ENCODE peak calls at places on chromosomes 5 and 9, in four cellular contexts. One of them, this sample, is unnamed. For H3K4me1 and H3K27me3, the result is how much of the 10 kb centered on the place peaks cover.

GRCh38 chr5:54895816-54896341 is 89.5 kb downstream of the ESM1 start:
- DNase-seq in stomach: peak
- DNase-seq in suprapubic skin: no peak
- DNase-seq in SK-N-SH: peak
- DNase-seq in this sample: no peak

GRCh38 chr5:106006242-106006641 is 1664.5 kb downstream of the EFNA5 start:
- DNase-seq in stomach: no peak
- DNase-seq in suprapubic skin: no peak
- DNase-seq in SK-N-SH: no peak
- DNase-seq in this sample: no peak

GRCh38 chr9:137462396-137463193 is 3.5 kb upstream of the NSMF start:
- DNase-seq in stomach: no peak
- DNase-seq in suprapubic skin: peak
- DNase-seq in SK-N-SH: no peak
- DNase-seq in this sample: no peak

GRCh38 chr9:113997610-113998009 is 80.5 kb downstream of the AMBP start:
- DNase-seq in stomach: peak
- DNase-seq in suprapubic skin: peak
- DNase-seq in SK-N-SH: no peak
- DNase-seq in this sample: no peak

GRCh38 chr9:131418143-131419028 is 24.5 kb downstream of the PRRC2B start:
- DNase-seq in stomach: peak
- DNase-seq in suprapubic skin: no peak
- DNase-seq in SK-N-SH: no peak
- DNase-seq in this sample: no peak

GRCh38 chr5:163401271-163401670 is 36.1 kb upstream of the CCNG1 start:
- DNase-seq in stomach: no peak
- DNase-seq in suprapubic skin: no peak
- DNase-seq in SK-N-SH: no peak
- DNase-seq in this sample: no peak

GRCh38 chr5:40080191-40080590 is 599.5 kb upstream of the PTGER4 start:
- DNase-seq in stomach: no peak
- DNase-seq in suprapubic skin: no peak
- DNase-seq in SK-N-SH: no peak
- DNase-seq in this sample: no peak

GRCh38 chr5:139215176-139215975 is 17.2 kb upstream of the SIL1 start:
- DNase-seq in stomach: no peak
- DNase-seq in suprapubic skin: no peak
- DNase-seq in SK-N-SH: no peak
- DNase-seq in this sample: no peak

GRCh38 chr5:167839065-167839464 is 452.4 kb upstream of the WWC1 start:
- DNase-seq in stomach: no peak
- DNase-seq in suprapubic skin: no peak
- DNase-seq in SK-N-SH: no peak
- DNase-seq in this sample: no peak

GRCh38 chr9:35193762-35194161 is 32.0 kb downstream of the UNC13B start:
- DNase-seq in stomach: no peak
- DNase-seq in suprapubic skin: no peak
- DNase-seq in SK-N-SH: no peak
- DNase-seq in this sample: no peak

GRCh38 chr5:102670224-102670836 is 84.8 kb upstream of the PAM start:
- DNase-seq in stomach: no peak
- DNase-seq in suprapubic skin: no peak
- DNase-seq in SK-N-SH: peak
- DNase-seq in this sample: no peak

GRCh38 chr5:142025637-142026036 is 12.8 kb upstream of the GNPDA1 start:
- DNase-seq in stomach: no peak
- DNase-seq in suprapubic skin: no peak
- DNase-seq in SK-N-SH: no peak
- DNase-seq in this sample: no peak

GRCh38 chr5:91417219-91417618 is 34.1 kb upstream of the ARRDC3 start:
- DNase-seq in stomach: no peak
- DNase-seq in suprapubic skin: no peak
- DNase-seq in SK-N-SH: no peak
- DNase-seq in this sample: no peak

GRCh38 chr5:130267926-130268325 is 363.7 kb downstream of the CHSY3 start:
- DNase-seq in stomach: no peak
- DNase-seq in suprapubic skin: no peak
- DNase-seq in SK-N-SH: no peak
- DNase-seq in this sample: no peak

GRCh38 chr9:6272229-6272597 is 56.0 kb upstream of the TPD52L3 start:
- DNase-seq in stomach: peak
- DNase-seq in suprapubic skin: no peak
- DNase-seq in SK-N-SH: no peak
- DNase-seq in this sample: peak

GRCh38 chr9:91682806-91683205 is 259.2 kb upstream of the NFIL3 start:
- DNase-seq in stomach: no peak
- DNase-seq in suprapubic skin: no peak
- DNase-seq in SK-N-SH: no peak
- DNase-seq in this sample: no peak

GRCh38 chr5:59698207-59698606 is 195.3 kb downstream of the PDE4D start:
- DNase-seq in stomach: no peak
- DNase-seq in suprapubic skin: no peak
- DNase-seq in SK-N-SH: no peak
- DNase-seq in this sample: no peak

GRCh38 chr5:59694416-59694815 is 199.1 kb downstream of the PDE4D start:
- DNase-seq in stomach: no peak
- DNase-seq in suprapubic skin: no peak
- DNase-seq in SK-N-SH: no peak
- DNase-seq in this sample: no peak

GRCh38 chr5:59703789-59704188 is 189.7 kb downstream of the PDE4D start:
- DNase-seq in stomach: no peak
- DNase-seq in suprapubic skin: no peak
- DNase-seq in SK-N-SH: no peak
- DNase-seq in this sample: no peak

GRCh38 chr5:59693492-59693891 is 200.0 kb downstream of the PDE4D start:
- DNase-seq in stomach: no peak
- DNase-seq in suprapubic skin: no peak
- DNase-seq in SK-N-SH: no peak
- DNase-seq in this sample: no peak

GRCh38 chr5:59698774-59699173 is 194.8 kb downstream of the PDE4D start:
- DNase-seq in stomach: no peak
- DNase-seq in suprapubic skin: no peak
- DNase-seq in SK-N-SH: no peak
- DNase-seq in this sample: no peak
- TF ChIP-seq EP300 in stomach: no peak
- TF ChIP-seq EP300 in suprapubic skin: no peak
- TF ChIP-seq EP300 in SK-N-SH: no peak
- TF ChIP-seq EP300 in this sample: no peak

DNA sequence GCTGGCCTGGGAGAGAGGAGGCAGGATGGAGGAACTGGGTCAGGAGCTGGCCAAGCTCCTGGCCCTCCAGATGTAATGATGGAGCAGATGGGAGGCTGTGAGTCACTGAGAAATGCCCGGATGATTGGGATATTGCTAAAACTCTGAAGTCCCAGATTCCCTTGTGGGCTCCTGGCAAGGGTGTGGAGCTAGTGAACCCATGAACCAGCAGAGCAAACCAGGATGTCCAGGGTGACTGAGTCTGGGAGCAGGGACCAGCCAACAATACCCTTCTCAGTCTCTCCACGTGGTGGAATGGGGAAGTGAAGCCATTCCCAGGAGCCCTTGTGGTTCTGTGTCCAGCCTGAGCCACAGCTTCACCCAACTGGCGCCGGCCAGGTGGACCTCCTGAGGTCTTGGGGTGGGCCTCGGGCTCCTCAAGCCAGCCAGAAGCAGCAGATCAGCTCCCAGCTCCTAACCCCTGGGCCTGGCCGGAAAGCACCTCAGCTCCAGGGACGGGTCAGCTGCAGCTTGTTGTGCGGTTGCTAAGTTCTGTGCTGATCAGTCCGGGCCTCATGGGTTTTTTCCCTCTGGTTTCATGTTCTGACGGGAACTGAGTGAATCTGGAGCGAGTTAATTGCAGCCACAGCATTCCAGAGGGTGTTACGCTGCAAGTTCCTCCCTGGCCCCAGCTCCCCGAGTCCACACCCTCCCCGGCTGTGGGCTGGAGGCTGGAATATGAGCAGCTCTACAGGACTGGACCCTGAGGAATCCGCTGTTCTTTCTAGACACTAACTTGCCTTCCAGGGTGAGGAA is 37.6 kb downstream of the DUSP1 start:
- DNase-seq in stomach: peak
- DNase-seq in suprapubic skin: peak
- DNase-seq in SK-N-SH: no peak
- DNase-seq in this sample: peak
- H3K4me1 ChIP-seq in stomach: under half
- H3K4me1 ChIP-seq in suprapubic skin: half or more
- H3K4me1 ChIP-seq in SK-N-SH: under half
- H3K4me1 ChIP-seq in this sample: under half

DNA sequence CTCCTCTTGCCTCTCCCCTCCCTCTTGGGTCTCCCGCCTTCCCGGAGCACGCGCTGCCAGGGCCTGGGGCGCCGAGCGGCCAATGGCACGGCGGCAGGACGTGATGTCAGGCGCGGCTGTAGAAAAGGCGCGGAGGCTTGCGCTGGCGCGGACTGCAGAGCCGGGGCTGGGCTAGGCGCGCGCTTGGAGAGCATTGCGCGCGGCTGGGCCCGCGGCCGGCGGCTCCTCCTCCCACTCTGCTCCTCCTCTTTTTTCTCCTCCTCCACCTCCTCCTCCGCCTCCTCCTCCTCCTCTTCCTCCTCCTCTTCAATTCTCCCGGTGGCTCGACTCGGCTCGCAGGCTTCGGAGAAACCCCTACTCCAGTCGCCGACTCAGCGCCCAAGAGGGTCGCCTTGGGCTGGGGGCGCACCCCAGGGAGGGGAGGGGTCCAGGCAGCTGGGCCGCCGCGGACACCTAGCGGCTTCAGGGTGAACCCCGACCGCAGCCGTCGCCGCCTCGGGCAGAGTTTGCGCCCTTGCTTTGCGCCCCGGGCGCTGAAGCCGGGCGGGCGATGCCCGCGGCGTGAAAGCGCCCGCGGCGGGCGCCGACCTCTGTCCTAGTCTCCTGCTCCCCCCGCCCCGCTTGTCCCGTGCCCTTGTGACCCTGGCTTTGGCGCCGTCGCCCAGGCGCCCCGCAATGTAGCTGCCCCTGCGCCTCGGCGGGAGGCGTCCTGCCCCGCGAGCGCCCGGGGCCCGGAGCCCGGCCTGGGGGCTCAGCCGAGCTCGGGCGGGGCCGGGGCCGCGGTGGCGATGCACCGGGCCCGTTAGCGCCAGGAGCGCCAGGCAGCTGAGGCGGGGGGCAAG is at the start of gene LHX2:
- DNase-seq in stomach: peak
- DNase-seq in suprapubic skin: peak
- DNase-seq in SK-N-SH: peak
- DNase-seq in this sample: no peak
- H3K27me3 ChIP-seq in stomach: half or more
- H3K27me3 ChIP-seq in suprapubic skin: half or more
- H3K27me3 ChIP-seq in SK-N-SH: half or more
- H3K27me3 ChIP-seq in this sample: under half

GRCh38 chr5:52956915-52957747 is 32.0 kb upstream of the ITGA2 start:
- DNase-seq in stomach: no peak
- DNase-seq in suprapubic skin: no peak
- DNase-seq in SK-N-SH: no peak
- DNase-seq in this sample: no peak
- TF ChIP-seq EP300 in stomach: no peak
- TF ChIP-seq EP300 in suprapubic skin: no peak
- TF ChIP-seq EP300 in SK-N-SH: no peak
- TF ChIP-seq EP300 in this sample: no peak

GRCh38 chr9:77176686-77177142 is 620 bp upstream of the VPS13A start:
- DNase-seq in stomach: no peak
- DNase-seq in suprapubic skin: no peak
- DNase-seq in SK-N-SH: no peak
- DNase-seq in this sample: no peak

GRCh38 chr9:77177143-77177893 is at the start of gene VPS13A:
- DNase-seq in stomach: peak
- DNase-seq in suprapubic skin: peak
- DNase-seq in SK-N-SH: peak
- DNase-seq in this sample: peak

GRCh38 chr9:77177894-77178794 is 810 bp downstream of the VPS13A start:
- DNase-seq in stomach: peak
- DNase-seq in suprapubic skin: peak
- DNase-seq in SK-N-SH: peak
- DNase-seq in this sample: no peak

GRCh38 chr9:77175152-77175551 is 2.2 kb upstream of the VPS13A start:
- DNase-seq in stomach: no peak
- DNase-seq in suprapubic skin: no peak
- DNase-seq in SK-N-SH: no peak
- DNase-seq in this sample: no peak

GRCh38 chr9:77176106-77176505 is 1.2 kb upstream of the VPS13A start:
- DNase-seq in stomach: no peak
- DNase-seq in suprapubic skin: no peak
- DNase-seq in SK-N-SH: no peak
- DNase-seq in this sample: no peak
- H3K4me1 ChIP-seq in stomach: under half
- H3K4me1 ChIP-seq in suprapubic skin: under half
- H3K4me1 ChIP-seq in SK-N-SH: under half
- H3K4me1 ChIP-seq in this sample: under half

DNA sequence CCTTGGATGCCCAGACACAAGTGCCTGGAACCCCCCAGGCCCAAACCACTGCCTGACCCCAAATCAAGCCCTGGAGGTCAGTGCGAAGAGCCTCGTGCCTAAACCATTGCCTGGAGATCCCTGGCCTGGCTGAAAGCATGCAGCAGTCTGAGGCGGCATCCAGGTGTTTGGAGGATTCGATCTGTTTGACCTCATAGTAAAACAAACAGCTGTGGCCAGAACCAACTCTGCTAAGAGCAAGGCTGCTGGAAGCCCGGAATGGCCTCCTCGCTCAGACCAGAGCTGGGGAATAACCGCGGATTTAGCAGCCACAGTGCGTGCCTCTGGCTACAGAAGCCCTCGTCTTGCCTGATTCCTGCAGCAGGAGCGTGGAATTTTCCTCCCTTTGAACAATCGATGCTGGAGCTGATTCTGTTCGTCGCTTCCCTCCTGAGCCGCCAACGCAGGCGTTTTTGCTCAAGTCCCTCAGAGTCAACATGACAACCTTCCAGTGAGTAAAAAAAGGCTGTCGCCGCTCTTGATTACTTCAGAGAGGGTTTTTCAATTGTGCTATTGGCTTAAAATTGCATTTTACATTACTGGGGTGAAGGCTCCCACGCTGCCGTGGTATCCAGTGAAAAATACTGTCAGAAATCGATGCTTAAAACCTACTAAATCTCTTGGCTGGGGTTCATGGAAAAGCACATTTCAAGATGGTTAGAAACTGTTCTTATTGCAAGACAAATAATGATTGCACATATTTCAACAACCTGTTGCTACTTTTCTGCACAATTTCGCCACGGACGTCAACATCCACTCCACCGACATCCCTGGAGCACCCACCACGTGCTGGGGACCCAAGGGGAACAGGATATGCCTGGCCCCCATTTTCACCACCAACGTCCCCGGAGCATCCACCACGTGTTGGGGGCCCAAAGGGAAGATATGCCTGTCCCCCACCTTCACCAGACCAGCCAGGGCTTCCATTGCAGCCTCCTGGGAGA is 190.0 kb downstream of the OLFM1 start:
- DNase-seq in stomach: no peak
- DNase-seq in suprapubic skin: no peak
- DNase-seq in SK-N-SH: no peak
- DNase-seq in this sample: no peak
- H3K27me3 ChIP-seq in stomach: under half
- H3K27me3 ChIP-seq in suprapubic skin: half or more
- H3K27me3 ChIP-seq in SK-N-SH: under half
- H3K27me3 ChIP-seq in this sample: under half

This sample was measured in tibial nerve.